ENCODE peak calls at places on chromosomes 11 and 22, in four cellular contexts. One of them, this sample, is unnamed.
A peak's percentile ranks its signal among the peaks of the same experiment; 100 is the strongest.

GRCh38 chr11:108466405-108466804 is 924 bp downstream of the C11orf65 start:
- DNase-seq in EL: no peak
- DNase-seq in GF-D8: no peak
- DNase-seq in amygdala: no peak
- DNase-seq in this sample: no peak

GRCh38 chr11:32400670-32401369 is 34.5 kb downstream of the WT1 start:
- DNase-seq in GF-D8: peak; percentile 12
- DNase-seq in EL: no peak
- DNase-seq in amygdala: no peak
- DNase-seq in this sample: no peak

GRCh38 chr11:88979641-88980040 is 86.1 kb downstream of the GRM5 start:
- DNase-seq in GF-D8: no peak
- DNase-seq in amygdala: no peak
- DNase-seq in EL: peak; percentile 61
- DNase-seq in this sample: peak; percentile 82

GRCh38 chr11:133541331-133542095 is 9.2 kb upstream of the OPCML start:
- DNase-seq in amygdala: no peak
- DNase-seq in EL: no peak
- DNase-seq in GF-D8: no peak
- DNase-seq in this sample: no peak

GRCh38 chr22:40416636-40417035 is 46.2 kb downstream of the SGSM3 start:
- DNase-seq in GF-D8: no peak
- DNase-seq in EL: no peak
- DNase-seq in amygdala: no peak
- DNase-seq in this sample: no peak

GRCh38 chr11:115198301-115198700 is 305.9 kb downstream of the CADM1 start:
- DNase-seq in amygdala: no peak
- DNase-seq in GF-D8: no peak
- DNase-seq in EL: no peak
- DNase-seq in this sample: no peak

GRCh38 chr11:14373941-14374646 is 15.1 kb upstream of the RRAS2 start:
- DNase-seq in amygdala: no peak
- DNase-seq in GF-D8: no peak
- DNase-seq in EL: peak; percentile 85
- DNase-seq in this sample: peak; percentile 59

GRCh38 chr11:69637601-69637955 is 3.4 kb upstream of the CCND1 start:
- DNase-seq in GF-D8: no peak
- DNase-seq in amygdala: no peak
- DNase-seq in EL: no peak
- DNase-seq in this sample: no peak

GRCh38 chr11:11661356-11662040 is 39.7 kb upstream of the GALNT18 start:
- DNase-seq in amygdala: no peak
- DNase-seq in GF-D8: no peak
- DNase-seq in EL: no peak
- DNase-seq in this sample: no peak

GRCh38 chr11:108825381-108825780 is 160.5 kb downstream of the DDX10 start:
- DNase-seq in amygdala: no peak
- DNase-seq in EL: peak; percentile 22
- DNase-seq in GF-D8: no peak
- DNase-seq in this sample: peak; percentile 66

GRCh38 chr11:99803501-99803900 is 782.8 kb downstream of the CNTN5 start:
- DNase-seq in EL: no peak
- DNase-seq in GF-D8: no peak
- DNase-seq in amygdala: no peak
- DNase-seq in this sample: no peak

GRCh38 chr11:114562166-114562916 is 2.7 kb upstream of the NXPE1 start:
- DNase-seq in amygdala: no peak
- DNase-seq in GF-D8: no peak
- DNase-seq in EL: peak; percentile 2
- DNase-seq in this sample: peak; percentile 16

GRCh38 chr11:128708660-128709059 is 14.8 kb downstream of the FLI1 start:
- DNase-seq in amygdala: no peak
- DNase-seq in GF-D8: no peak
- DNase-seq in EL: no peak
- DNase-seq in this sample: peak; percentile 49

GRCh38 chr11:103920449-103920848 is 116.0 kb upstream of the DDI1 start:
- DNase-seq in amygdala: no peak
- DNase-seq in EL: no peak
- DNase-seq in GF-D8: no peak
- DNase-seq in this sample: peak; percentile 38

GRCh38 chr22:18075101-18075730 is 2.6 kb upstream of the PEX26 start:
- DNase-seq in amygdala: no peak
- DNase-seq in EL: no peak
- DNase-seq in GF-D8: no peak
- DNase-seq in this sample: no peak

GRCh38 chr22:28802595-28803087 is 2.3 kb upstream of the XBP1 start:
- DNase-seq in amygdala: no peak
- DNase-seq in EL: no peak
- DNase-seq in GF-D8: peak; percentile 68
- DNase-seq in this sample: no peak